ENCODE peak calls at places on chromosomes 1 and 21, in five cellular contexts. One of them, this sample, is unnamed.

GRCh38 chr1:17494114-17494729 is 45.3 kb upstream of the ARHGEF10L start:
- DNase-seq in IMR-90: peak
- DNase-seq in HEK293T: peak
- DNase-seq in K562: peak
- DNase-seq in HepG2: peak
- DNase-seq in this sample: peak

GRCh38 chr21:26557106-26557505 is 16.0 kb downstream of the CYYR1 start:
- DNase-seq in IMR-90: no peak
- DNase-seq in HEK293T: no peak
- DNase-seq in K562: no peak
- DNase-seq in HepG2: no peak
- DNase-seq in this sample: no peak

GRCh38 chr1:151832318-151832984 is 849 bp upstream of the RORC start:
- DNase-seq in IMR-90: peak
- DNase-seq in HEK293T: no peak
- DNase-seq in K562: no peak
- DNase-seq in HepG2: peak
- DNase-seq in this sample: peak

GRCh38 chr1:24486296-24487065 is 16.2 kb upstream of the RCAN3 start:
- DNase-seq in IMR-90: no peak
- DNase-seq in HEK293T: no peak
- DNase-seq in K562: no peak
- DNase-seq in HepG2: no peak
- DNase-seq in this sample: no peak

GRCh38 chr21:43209575-43210453 is 41.0 kb downstream of the CRYAA start:
- DNase-seq in IMR-90: peak
- DNase-seq in HEK293T: no peak
- DNase-seq in K562: peak
- DNase-seq in HepG2: peak
- DNase-seq in this sample: peak

GRCh38 chr1:2493691-2494322 is 17.7 kb downstream of the PLCH2 start:
- DNase-seq in IMR-90: no peak
- DNase-seq in HEK293T: no peak
- DNase-seq in K562: no peak
- DNase-seq in HepG2: no peak
- DNase-seq in this sample: no peak

GRCh38 chr1:94417702-94417961 is 557 bp upstream of the ABCD3 start:
- DNase-seq in IMR-90: no peak
- DNase-seq in HEK293T: no peak
- DNase-seq in K562: no peak
- DNase-seq in HepG2: no peak
- DNase-seq in this sample: no peak

GRCh38 chr1:106502659-106503058 is 553.8 kb upstream of the PRMT6 start:
- DNase-seq in IMR-90: no peak
- DNase-seq in HEK293T: no peak
- DNase-seq in K562: no peak
- DNase-seq in HepG2: no peak
- DNase-seq in this sample: no peak

GRCh38 chr21:31201144-31201543 is 142.9 kb downstream of the TIAM1 start:
- DNase-seq in IMR-90: no peak
- DNase-seq in HEK293T: no peak
- DNase-seq in K562: no peak
- DNase-seq in HepG2: no peak
- DNase-seq in this sample: no peak

GRCh38 chr1:66088787-66089186 is 296.1 kb downstream of the PDE4B start:
- DNase-seq in IMR-90: no peak
- DNase-seq in HEK293T: no peak
- DNase-seq in K562: no peak
- DNase-seq in HepG2: no peak
- DNase-seq in this sample: no peak

GRCh38 chr1:93257889-93258288 is 77.4 kb downstream of the CCDC18 start:
- DNase-seq in IMR-90: no peak
- DNase-seq in HEK293T: no peak
- DNase-seq in K562: no peak
- DNase-seq in HepG2: no peak
- DNase-seq in this sample: peak

GRCh38 chr1:19390901-19391595 is 78.9 kb downstream of the SLC66A1 start:
- DNase-seq in IMR-90: peak
- DNase-seq in HEK293T: peak
- DNase-seq in K562: peak
- DNase-seq in HepG2: no peak
- DNase-seq in this sample: peak

GRCh38 chr1:155196103-155196892 is 11.4 kb downstream of the THBS3 start:
- DNase-seq in IMR-90: no peak
- DNase-seq in HEK293T: no peak
- DNase-seq in K562: no peak
- DNase-seq in HepG2: no peak
- DNase-seq in this sample: no peak

GRCh38 chr21:32508558-32508957 is 76.8 kb downstream of the TCP10L start:
- DNase-seq in IMR-90: no peak
- DNase-seq in HEK293T: no peak
- DNase-seq in K562: no peak
- DNase-seq in HepG2: no peak
- DNase-seq in this sample: no peak

GRCh38 chr21:36709868-36710728 is 11.2 kb downstream of the SIM2 start:
- DNase-seq in IMR-90: no peak
- DNase-seq in HEK293T: no peak
- DNase-seq in K562: no peak
- DNase-seq in HepG2: no peak
- DNase-seq in this sample: no peak

GRCh38 chr1:10437052-10437451 is 6.8 kb downstream of the CENPS start:
- DNase-seq in IMR-90: no peak
- DNase-seq in HEK293T: no peak
- DNase-seq in K562: no peak
- DNase-seq in HepG2: no peak
- DNase-seq in this sample: no peak

GRCh38 chr1:203599875-203600781 is 26.5 kb upstream of the ATP2B4 start:
- DNase-seq in IMR-90: no peak
- DNase-seq in HEK293T: no peak
- DNase-seq in K562: no peak
- DNase-seq in HepG2: no peak
- DNase-seq in this sample: no peak

GRCh38 chr1:114828251-114828650 is 26.4 kb upstream of the SYCP1 start:
- DNase-seq in IMR-90: peak
- DNase-seq in HEK293T: no peak
- DNase-seq in K562: peak
- DNase-seq in HepG2: no peak
- DNase-seq in this sample: no peak

GRCh38 chr1:114832057-114832456 is 22.6 kb upstream of the SYCP1 start:
- DNase-seq in IMR-90: no peak
- DNase-seq in HEK293T: no peak
- DNase-seq in K562: no peak
- DNase-seq in HepG2: no peak
- DNase-seq in this sample: no peak

GRCh38 chr1:114833421-114833820 is 21.2 kb upstream of the SYCP1 start:
- DNase-seq in IMR-90: peak
- DNase-seq in HEK293T: no peak
- DNase-seq in K562: no peak
- DNase-seq in HepG2: no peak
- DNase-seq in this sample: no peak
- TF ChIP-seq BHLHE40 in IMR-90: no peak
- TF ChIP-seq BHLHE40 in HEK293T: no peak
- TF ChIP-seq BHLHE40 in K562: no peak
- TF ChIP-seq BHLHE40 in HepG2: no peak
- TF ChIP-seq BHLHE40 in this sample: no peak

GRCh38 chr1:41743361-41743760 is 175.4 kb downstream of the HIVEP3 start:
- DNase-seq in IMR-90: peak
- DNase-seq in HEK293T: no peak
- DNase-seq in K562: no peak
- DNase-seq in HepG2: no peak
- DNase-seq in this sample: no peak
- TF ChIP-seq BHLHE40 in IMR-90: no peak
- TF ChIP-seq BHLHE40 in HEK293T: no peak
- TF ChIP-seq BHLHE40 in K562: no peak
- TF ChIP-seq BHLHE40 in HepG2: no peak
- TF ChIP-seq BHLHE40 in this sample: no peak

GRCh38 chr1:30111431-30111830 is 612.0 kb downstream of the MATN1 start:
- DNase-seq in IMR-90: peak
- DNase-seq in HEK293T: peak
- DNase-seq in K562: peak
- DNase-seq in HepG2: peak
- DNase-seq in this sample: peak
- TF ChIP-seq BHLHE40 in IMR-90: no peak
- TF ChIP-seq BHLHE40 in HEK293T: no peak
- TF ChIP-seq BHLHE40 in K562: no peak
- TF ChIP-seq BHLHE40 in HepG2: no peak
- TF ChIP-seq BHLHE40 in this sample: no peak

DNA sequence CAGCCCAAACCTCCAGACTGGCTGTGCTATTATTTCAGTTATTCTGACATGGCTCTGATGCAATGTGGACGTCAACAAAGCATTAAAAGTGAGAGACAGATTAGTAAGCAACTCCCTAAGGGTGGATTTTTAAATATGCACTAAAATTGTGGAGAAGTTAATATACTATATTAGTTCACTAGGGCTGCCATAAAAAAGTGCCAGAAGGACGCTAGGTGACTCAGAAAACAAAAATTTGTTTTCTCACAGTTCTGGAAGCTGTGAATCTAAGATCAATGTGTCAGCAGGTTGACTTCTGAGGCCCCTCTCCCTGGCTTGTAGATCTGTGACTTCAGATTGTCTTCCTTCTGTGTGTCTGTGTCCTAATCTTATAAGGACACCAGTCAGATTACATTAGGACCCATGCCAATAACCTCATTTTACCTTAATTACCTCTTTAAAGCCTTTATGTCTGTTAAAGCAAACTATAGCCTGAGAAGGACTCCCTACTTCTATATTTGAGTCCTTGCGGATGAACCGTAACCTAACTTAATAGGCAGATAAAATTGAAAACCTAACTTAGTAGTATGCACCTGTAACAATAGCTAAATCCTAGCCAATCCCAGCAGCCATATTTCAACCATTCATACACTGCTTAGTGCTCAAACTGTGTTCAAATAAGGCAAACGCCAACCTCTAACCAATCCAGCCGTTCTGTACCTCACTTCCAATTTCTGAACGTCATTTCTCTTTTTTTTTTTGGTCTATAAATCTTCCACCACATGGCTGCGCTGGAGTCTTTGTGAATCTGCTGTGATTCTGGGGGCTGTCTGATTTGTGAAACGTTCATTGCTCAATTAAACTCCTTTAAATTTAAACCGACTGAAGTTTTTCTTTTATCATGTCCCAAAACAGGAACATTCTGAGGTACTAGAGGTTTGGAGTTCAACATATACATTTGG is 65.9 kb upstream of the BACH1 start:
- DNase-seq in IMR-90: peak
- DNase-seq in HEK293T: no peak
- DNase-seq in K562: peak
- DNase-seq in HepG2: no peak
- DNase-seq in this sample: no peak
- TF ChIP-seq BHLHE40 in IMR-90: no peak
- TF ChIP-seq BHLHE40 in HEK293T: no peak
- TF ChIP-seq BHLHE40 in K562: no peak
- TF ChIP-seq BHLHE40 in HepG2: no peak
- TF ChIP-seq BHLHE40 in this sample: no peak

GRCh38 chr1:101237229-101237837 is 514 bp downstream of the S1PR1 start:
- DNase-seq in IMR-90: peak
- DNase-seq in HEK293T: no peak
- DNase-seq in K562: no peak
- DNase-seq in HepG2: no peak
- DNase-seq in this sample: no peak

GRCh38 chr1:101240041-101240430 is 3.2 kb downstream of the S1PR1 start:
- DNase-seq in IMR-90: no peak
- DNase-seq in HEK293T: no peak
- DNase-seq in K562: no peak
- DNase-seq in HepG2: no peak
- DNase-seq in this sample: no peak

GRCh38 chr1:101238681-101239094 is 1.9 kb downstream of the S1PR1 start:
- DNase-seq in IMR-90: peak
- DNase-seq in HEK293T: peak
- DNase-seq in K562: peak
- DNase-seq in HepG2: peak
- DNase-seq in this sample: peak

GRCh38 chr1:101238041-101238515 is 1.3 kb downstream of the S1PR1 start:
- DNase-seq in IMR-90: no peak
- DNase-seq in HEK293T: no peak
- DNase-seq in K562: no peak
- DNase-seq in HepG2: no peak
- DNase-seq in this sample: no peak

GRCh38 chr1:101239095-101240040 is 2.5 kb downstream of the S1PR1 start:
- DNase-seq in IMR-90: no peak
- DNase-seq in HEK293T: no peak
- DNase-seq in K562: no peak
- DNase-seq in HepG2: no peak
- DNase-seq in this sample: no peak
- TF ChIP-seq BHLHE40 in IMR-90: no peak
- TF ChIP-seq BHLHE40 in HEK293T: no peak
- TF ChIP-seq BHLHE40 in K562: no peak
- TF ChIP-seq BHLHE40 in HepG2: no peak
- TF ChIP-seq BHLHE40 in this sample: no peak